ENCODE peak calls at places on chromosomes 5 and 9, in four cellular contexts. One of them, this sample, is unnamed.

GRCh38 chr5:133109655-133110483 is 58.1 kb downstream of the HSPA4 start:
- DNase-seq in left ventricle myocardium inferior: no peak
- DNase-seq in IMR-90: no peak
- DNase-seq in colonic mucosa: no peak
- DNase-seq in this sample: no peak

GRCh38 chr9:11128156-11128555 is 515.4 kb upstream of the PTPRD start:
- DNase-seq in left ventricle myocardium inferior: no peak
- DNase-seq in IMR-90: no peak
- DNase-seq in colonic mucosa: no peak
- DNase-seq in this sample: no peak

GRCh38 chr9:14372437-14373318 is 58.7 kb upstream of the NFIB start:
- DNase-seq in IMR-90: peak
- DNase-seq in colonic mucosa: no peak
- DNase-seq in left ventricle myocardium inferior: peak
- DNase-seq in this sample: no peak

GRCh38 chr5:67824852-67825251 is 390.7 kb upstream of the PIK3R1 start:
- DNase-seq in colonic mucosa: no peak
- DNase-seq in IMR-90: no peak
- DNase-seq in left ventricle myocardium inferior: no peak
- DNase-seq in this sample: no peak

GRCh38 chr9:34512131-34513078 is 10.4 kb downstream of the ENHO start:
- DNase-seq in colonic mucosa: no peak
- DNase-seq in left ventricle myocardium inferior: no peak
- DNase-seq in IMR-90: no peak
- DNase-seq in this sample: no peak

GRCh38 chr5:29229461-29229860 is 1964.0 kb upstream of the CDH6 start:
- DNase-seq in colonic mucosa: no peak
- DNase-seq in left ventricle myocardium inferior: no peak
- DNase-seq in IMR-90: no peak
- DNase-seq in this sample: no peak

GRCh38 chr5:172564187-172564586 is 76.9 kb upstream of the NEURL1B start:
- DNase-seq in IMR-90: no peak
- DNase-seq in colonic mucosa: peak
- DNase-seq in left ventricle myocardium inferior: no peak
- DNase-seq in this sample: peak

GRCh38 chr9:137491735-137492432 is 32.8 kb upstream of the NSMF start:
- DNase-seq in colonic mucosa: no peak
- DNase-seq in IMR-90: no peak
- DNase-seq in left ventricle myocardium inferior: no peak
- DNase-seq in this sample: no peak

GRCh38 chr9:81125446-81126092 is 563.8 kb downstream of the TLE1 start:
- DNase-seq in colonic mucosa: no peak
- DNase-seq in IMR-90: peak
- DNase-seq in left ventricle myocardium inferior: no peak
- DNase-seq in this sample: no peak

GRCh38 chr5:120533581-120533980 is 69.5 kb downstream of the PRR16 start:
- DNase-seq in colonic mucosa: no peak
- DNase-seq in left ventricle myocardium inferior: no peak
- DNase-seq in IMR-90: no peak
- DNase-seq in this sample: no peak

GRCh38 chr5:68261174-68262021 is 45.8 kb downstream of the PIK3R1 start:
- DNase-seq in IMR-90: peak
- DNase-seq in left ventricle myocardium inferior: no peak
- DNase-seq in colonic mucosa: no peak
- DNase-seq in this sample: no peak

GRCh38 chr5:61052870-61053269 is 107.9 kb downstream of the NDUFAF2 start:
- DNase-seq in IMR-90: peak
- DNase-seq in left ventricle myocardium inferior: no peak
- DNase-seq in colonic mucosa: no peak
- DNase-seq in this sample: no peak

GRCh38 chr9:77018058-77019009 is 1.1 kb upstream of the FOXB2 start:
- DNase-seq in colonic mucosa: no peak
- DNase-seq in IMR-90: no peak
- DNase-seq in left ventricle myocardium inferior: no peak
- DNase-seq in this sample: no peak

GRCh38 chr5:149760700-149761187 is 30.6 kb downstream of the PPARGC1B start:
- DNase-seq in left ventricle myocardium inferior: peak
- DNase-seq in colonic mucosa: no peak
- DNase-seq in IMR-90: no peak
- DNase-seq in this sample: no peak

GRCh38 chr5:33409435-33410146 is 31.2 kb upstream of the TARS1 start:
- DNase-seq in colonic mucosa: peak
- DNase-seq in left ventricle myocardium inferior: peak
- DNase-seq in IMR-90: peak
- DNase-seq in this sample: no peak

GRCh38 chr9:98989036-98990000 is 45.6 kb downstream of the COL15A1 start:
- DNase-seq in left ventricle myocardium inferior: peak
- DNase-seq in IMR-90: peak
- DNase-seq in colonic mucosa: no peak
- DNase-seq in this sample: no peak

GRCh38 chr9:135991771-135992170 is 30.6 kb upstream of the UBAC1 start:
- DNase-seq in left ventricle myocardium inferior: no peak
- DNase-seq in colonic mucosa: no peak
- DNase-seq in IMR-90: no peak
- DNase-seq in this sample: no peak

GRCh38 chr5:64682608-64683007 is 7.7 kb upstream of the SHISAL2B start:
- DNase-seq in IMR-90: no peak
- DNase-seq in colonic mucosa: no peak
- DNase-seq in left ventricle myocardium inferior: no peak
- DNase-seq in this sample: no peak

GRCh38 chr5:82345108-82345507 is 67.0 kb upstream of the RPS23 start:
- DNase-seq in IMR-90: no peak
- DNase-seq in left ventricle myocardium inferior: no peak
- DNase-seq in colonic mucosa: no peak
- DNase-seq in this sample: no peak

GRCh38 chr9:111728617-111729366 is 65.9 kb downstream of the SHOC1 start:
- DNase-seq in left ventricle myocardium inferior: no peak
- DNase-seq in colonic mucosa: no peak
- DNase-seq in IMR-90: peak
- DNase-seq in this sample: no peak

GRCh38 chr5:155753943-155754581 is 572.9 kb upstream of the SGCD start:
- DNase-seq in left ventricle myocardium inferior: no peak
- DNase-seq in IMR-90: no peak
- DNase-seq in colonic mucosa: no peak
- DNase-seq in this sample: no peak

GRCh38 chr5:56302027-56302426 is 68.9 kb upstream of the ANKRD55 start:
- DNase-seq in IMR-90: peak
- DNase-seq in colonic mucosa: no peak
- DNase-seq in left ventricle myocardium inferior: no peak
- DNase-seq in this sample: no peak

GRCh38 chr5:174503086-174503460 is 221.3 kb upstream of the MSX2 start:
- DNase-seq in IMR-90: no peak
- DNase-seq in left ventricle myocardium inferior: no peak
- DNase-seq in colonic mucosa: no peak
- DNase-seq in this sample: no peak

GRCh38 chr9:108156270-108156998 is 666.9 kb upstream of the KLF4 start:
- DNase-seq in IMR-90: no peak
- DNase-seq in colonic mucosa: peak
- DNase-seq in left ventricle myocardium inferior: no peak
- DNase-seq in this sample: no peak

GRCh38 chr9:16869961-16870605 is 387 bp downstream of the BNC2 start:
- DNase-seq in colonic mucosa: no peak
- DNase-seq in IMR-90: peak
- DNase-seq in left ventricle myocardium inferior: no peak
- DNase-seq in this sample: no peak

GRCh38 chr9:13569706-13570423 is 290.4 kb upstream of the MPDZ start:
- DNase-seq in colonic mucosa: no peak
- DNase-seq in left ventricle myocardium inferior: no peak
- DNase-seq in IMR-90: no peak
- DNase-seq in this sample: no peak

GRCh38 chr5:141850183-141850768 is 27.9 kb downstream of the PCDH1 start:
- DNase-seq in left ventricle myocardium inferior: peak
- DNase-seq in IMR-90: peak
- DNase-seq in colonic mucosa: peak
- DNase-seq in this sample: no peak

GRCh38 chr9:14400658-14400995 is 86.7 kb upstream of the NFIB start:
- DNase-seq in colonic mucosa: peak
- DNase-seq in left ventricle myocardium inferior: peak
- DNase-seq in IMR-90: peak
- DNase-seq in this sample: no peak

GRCh38 chr9:135971892-135972291 is 10.7 kb upstream of the UBAC1 start:
- DNase-seq in colonic mucosa: peak
- DNase-seq in IMR-90: no peak
- DNase-seq in left ventricle myocardium inferior: no peak
- DNase-seq in this sample: peak

GRCh38 chr9:137304383-137305059 is 2.5 kb upstream of the NRARP start:
- DNase-seq in colonic mucosa: peak
- DNase-seq in IMR-90: no peak
- DNase-seq in left ventricle myocardium inferior: peak
- DNase-seq in this sample: no peak

GRCh38 chr5:55636177-55636576 is 75.9 kb downstream of the SLC38A9 start:
- DNase-seq in colonic mucosa: no peak
- DNase-seq in IMR-90: no peak
- DNase-seq in left ventricle myocardium inferior: no peak
- DNase-seq in this sample: no peak

GRCh38 chr9:34546102-34546833 is 23.5 kb upstream of the ENHO start:
- DNase-seq in left ventricle myocardium inferior: no peak
- DNase-seq in IMR-90: no peak
- DNase-seq in colonic mucosa: no peak
- DNase-seq in this sample: no peak

GRCh38 chr9:86175743-86176456 is 76.5 kb upstream of the GOLM1 start:
- DNase-seq in colonic mucosa: no peak
- DNase-seq in IMR-90: no peak
- DNase-seq in left ventricle myocardium inferior: no peak
- DNase-seq in this sample: no peak

GRCh38 chr5:158320178-158320674 is 461.3 kb upstream of the CLINT1 start:
- DNase-seq in left ventricle myocardium inferior: no peak
- DNase-seq in colonic mucosa: no peak
- DNase-seq in IMR-90: no peak
- DNase-seq in this sample: no peak

DNA sequence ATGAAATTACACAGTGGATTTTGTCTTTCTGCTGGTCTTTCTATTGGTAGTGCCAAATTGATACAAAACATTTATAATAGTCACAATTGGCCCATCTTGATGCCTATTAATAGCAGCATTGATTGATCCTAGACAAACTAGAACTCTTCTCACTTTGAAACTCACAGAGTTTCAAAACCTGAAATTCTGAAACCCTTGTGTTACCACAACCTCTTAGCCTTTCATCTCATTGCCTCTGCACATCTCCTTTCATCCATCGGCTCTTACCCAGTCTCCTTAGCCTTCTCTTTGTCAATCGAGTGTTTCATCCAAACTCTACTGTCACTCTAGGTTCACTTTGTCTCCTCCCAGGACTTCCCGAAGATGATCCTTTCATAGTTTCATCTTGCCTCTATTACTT is 22.1 kb downstream of the PLPPR1 start:
- DNase-seq in left ventricle myocardium inferior: no peak
- DNase-seq in colonic mucosa: no peak
- DNase-seq in IMR-90: no peak
- DNase-seq in this sample: no peak
- TF ChIP-seq CTCF in left ventricle myocardium inferior: no peak
- TF ChIP-seq CTCF in colonic mucosa: no peak
- TF ChIP-seq CTCF in IMR-90: no peak
- TF ChIP-seq CTCF in this sample: no peak

GRCh38 chr9:128552153-128552743 is at the start of gene SPTAN1:
- DNase-seq in IMR-90: peak
- DNase-seq in left ventricle myocardium inferior: peak
- DNase-seq in colonic mucosa: peak
- DNase-seq in this sample: peak

GRCh38 chr9:128552744-128553221 is 396 bp downstream of the SPTAN1 start:
- DNase-seq in colonic mucosa: peak
- DNase-seq in IMR-90: no peak
- DNase-seq in left ventricle myocardium inferior: peak
- DNase-seq in this sample: peak

GRCh38 chr9:128554155-128554862 is 1.9 kb downstream of the SPTAN1 start:
- DNase-seq in left ventricle myocardium inferior: peak
- DNase-seq in colonic mucosa: peak
- DNase-seq in IMR-90: peak
- DNase-seq in this sample: peak

GRCh38 chr9:128555180-128555721 is 2.9 kb downstream of the SPTAN1 start:
- DNase-seq in left ventricle myocardium inferior: no peak
- DNase-seq in IMR-90: peak
- DNase-seq in colonic mucosa: peak
- DNase-seq in this sample: no peak

GRCh38 chr9:128553695-128554094 is 1.3 kb downstream of the SPTAN1 start:
- DNase-seq in colonic mucosa: no peak
- DNase-seq in left ventricle myocardium inferior: no peak
- DNase-seq in IMR-90: peak
- DNase-seq in this sample: no peak
- H3K27ac ChIP-seq in colonic mucosa: peak
- H3K27ac ChIP-seq in left ventricle myocardium inferior: peak
- H3K27ac ChIP-seq in IMR-90: peak
- H3K27ac ChIP-seq in this sample: peak

GRCh38 chr5:117788596-117788995 is 1199.8 kb downstream of the DTWD2 start:
- DNase-seq in IMR-90: peak
- DNase-seq in colonic mucosa: no peak
- DNase-seq in left ventricle myocardium inferior: no peak
- DNase-seq in this sample: no peak
- TF ChIP-seq CTCF in IMR-90: no peak
- TF ChIP-seq CTCF in colonic mucosa: no peak
- TF ChIP-seq CTCF in left ventricle myocardium inferior: no peak
- TF ChIP-seq CTCF in this sample: no peak

GRCh38 chr5:4572297-4572696 is 567.8 kb upstream of the ADAMTS16 start:
- DNase-seq in IMR-90: no peak
- DNase-seq in left ventricle myocardium inferior: no peak
- DNase-seq in colonic mucosa: no peak
- DNase-seq in this sample: no peak
- H3K27ac ChIP-seq in IMR-90: no peak
- H3K27ac ChIP-seq in left ventricle myocardium inferior: no peak
- H3K27ac ChIP-seq in colonic mucosa: no peak
- H3K27ac ChIP-seq in this sample: no peak

GRCh38 chr9:128106181-128106939 is 21.2 kb downstream of the PTGES2 start:
- DNase-seq in left ventricle myocardium inferior: no peak
- DNase-seq in colonic mucosa: no peak
- DNase-seq in IMR-90: no peak
- DNase-seq in this sample: peak
- TF ChIP-seq CTCF in left ventricle myocardium inferior: no peak
- TF ChIP-seq CTCF in colonic mucosa: no peak
- TF ChIP-seq CTCF in IMR-90: no peak
- TF ChIP-seq CTCF in this sample: no peak

GRCh38 chr9:18495065-18495464 is 21.1 kb downstream of the ADAMTSL1 start:
- DNase-seq in IMR-90: no peak
- DNase-seq in colonic mucosa: no peak
- DNase-seq in left ventricle myocardium inferior: no peak
- DNase-seq in this sample: no peak
- H3K27ac ChIP-seq in IMR-90: no peak
- H3K27ac ChIP-seq in colonic mucosa: no peak
- H3K27ac ChIP-seq in left ventricle myocardium inferior: no peak
- H3K27ac ChIP-seq in this sample: no peak

GRCh38 chr5:168881427-168882149 is 302.4 kb upstream of the PANK3 start:
- DNase-seq in IMR-90: no peak
- DNase-seq in colonic mucosa: no peak
- DNase-seq in left ventricle myocardium inferior: no peak
- DNase-seq in this sample: no peak
- TF ChIP-seq CTCF in IMR-90: no peak
- TF ChIP-seq CTCF in colonic mucosa: no peak
- TF ChIP-seq CTCF in left ventricle myocardium inferior: no peak
- TF ChIP-seq CTCF in this sample: no peak